ENCODE peak calls at places on chromosome X, in eight cellular contexts. One of them, this sample, is unnamed.

GRCh38 chrX:42519666-42520231 is 258.2 kb downstream of the PPP1R2C start:
- DNase-seq in ELF-1: no peak
- DNase-seq in SJSA1: no peak
- DNase-seq in mucosa of gallbladder: no peak
- DNase-seq in activated CD4-positive, alpha-beta T cell treated with anti-CD3 and anti-CD28 coated beads for 24 hours: no peak
- DNase-seq in putamen: no peak
- DNase-seq in neural crest cell: no peak
- DNase-seq in HCT116: no peak
- DNase-seq in this sample: no peak

GRCh38 chrX:15418041-15418706 is 34.0 kb upstream of the VEGFD start:
- DNase-seq in ELF-1: no peak
- DNase-seq in SJSA1: no peak
- DNase-seq in mucosa of gallbladder: no peak
- DNase-seq in activated CD4-positive, alpha-beta T cell treated with anti-CD3 and anti-CD28 coated beads for 24 hours: no peak
- DNase-seq in putamen: no peak
- DNase-seq in neural crest cell: no peak
- DNase-seq in HCT116: no peak
- DNase-seq in this sample: no peak

GRCh38 chrX:360496-361150 is 26.1 kb downstream of the PPP2R3B start:
- DNase-seq in ELF-1: no peak
- DNase-seq in SJSA1: peak; percentile 42
- DNase-seq in mucosa of gallbladder: no peak
- DNase-seq in activated CD4-positive, alpha-beta T cell treated with anti-CD3 and anti-CD28 coated beads for 24 hours: no peak
- DNase-seq in putamen: no peak
- DNase-seq in neural crest cell: no peak
- DNase-seq in HCT116: no peak
- DNase-seq in this sample: no peak

GRCh38 chrX:19698125-19698524 is 182.8 kb upstream of the MAP3K15 start:
- DNase-seq in ELF-1: no peak
- DNase-seq in SJSA1: no peak
- DNase-seq in mucosa of gallbladder: no peak
- DNase-seq in activated CD4-positive, alpha-beta T cell treated with anti-CD3 and anti-CD28 coated beads for 24 hours: no peak
- DNase-seq in putamen: no peak
- DNase-seq in neural crest cell: no peak
- DNase-seq in HCT116: no peak
- DNase-seq in this sample: no peak

GRCh38 chrX:17888421-17888820 is 27.3 kb upstream of the RAI2 start:
- DNase-seq in ELF-1: no peak
- DNase-seq in SJSA1: no peak
- DNase-seq in mucosa of gallbladder: no peak
- DNase-seq in activated CD4-positive, alpha-beta T cell treated with anti-CD3 and anti-CD28 coated beads for 24 hours: no peak
- DNase-seq in putamen: no peak
- DNase-seq in neural crest cell: no peak
- DNase-seq in HCT116: no peak
- DNase-seq in this sample: no peak

GRCh38 chrX:108537005-108537404 is 97.4 kb downstream of the COL4A5 start:
- DNase-seq in ELF-1: peak; percentile 22
- DNase-seq in SJSA1: no peak
- DNase-seq in mucosa of gallbladder: no peak
- DNase-seq in activated CD4-positive, alpha-beta T cell treated with anti-CD3 and anti-CD28 coated beads for 24 hours: no peak
- DNase-seq in putamen: peak; percentile 7
- DNase-seq in neural crest cell: peak; percentile 31
- DNase-seq in HCT116: peak; percentile 13
- DNase-seq in this sample: peak; percentile 47

GRCh38 chrX:10833299-10834169 is 213.1 kb upstream of the MID1 start:
- DNase-seq in ELF-1: peak; percentile 85
- DNase-seq in SJSA1: no peak
- DNase-seq in mucosa of gallbladder: peak; percentile 26
- DNase-seq in activated CD4-positive, alpha-beta T cell treated with anti-CD3 and anti-CD28 coated beads for 24 hours: no peak
- DNase-seq in putamen: no peak
- DNase-seq in neural crest cell: peak; percentile 2
- DNase-seq in HCT116: no peak
- DNase-seq in this sample: peak; percentile 66

GRCh38 chrX:22952011-22952410 is 47.7 kb upstream of the DDX53 start:
- DNase-seq in ELF-1: peak; percentile 31
- DNase-seq in SJSA1: peak; percentile 42
- DNase-seq in mucosa of gallbladder: no peak
- DNase-seq in activated CD4-positive, alpha-beta T cell treated with anti-CD3 and anti-CD28 coated beads for 24 hours: no peak
- DNase-seq in putamen: no peak
- DNase-seq in neural crest cell: no peak
- DNase-seq in HCT116: no peak
- DNase-seq in this sample: peak; percentile 53

GRCh38 chrX:105752334-105752733 is 70.0 kb upstream of the NRK start:
- DNase-seq in ELF-1: no peak
- DNase-seq in SJSA1: no peak
- DNase-seq in mucosa of gallbladder: no peak
- DNase-seq in activated CD4-positive, alpha-beta T cell treated with anti-CD3 and anti-CD28 coated beads for 24 hours: no peak
- DNase-seq in putamen: no peak
- DNase-seq in neural crest cell: no peak
- DNase-seq in HCT116: no peak
- DNase-seq in this sample: peak; percentile 32

This sample was measured in mesendoderm.